ENCODE peak calls at places on chromosomes 3 and 15, in ten cellular contexts. R, V, S, O, A, W, K, Y, J and T are unnamed samples.
A peak's percentile ranks its signal among the peaks of the same experiment; 100 is the strongest.

GRCh38 chr15:52184721-52185120 is 6.5 kb downstream of the GNB5 start:
- DNase-seq in R (no peak), V (no peak), S (no peak), O (no peak), A (no peak), W (peak; percentile 48), K (no peak), Y (no peak), J (no peak), T (no peak)

GRCh38 chr3:150699068-150699635 is 4.6 kb downstream of the ERICH6 start:
- DNase-seq in R (peak; percentile 60), V (no peak), S (no peak), O (no peak), A (no peak), W (peak; percentile 41), K (no peak), Y (no peak), J (no peak), T (no peak)

GRCh38 chr3:45186871-45187270 is 39.2 kb downstream of the TMEM158 start:
- DNase-seq in R (no peak), V (no peak), S (no peak), O (no peak), A (no peak), W (no peak), K (no peak), Y (no peak), J (no peak), T (no peak)

GRCh38 chr15:101359365-101359947 is 64.4 kb upstream of the SNRPA1 start:
- DNase-seq in R (peak; percentile 42), V (no peak), S (no peak), O (peak; percentile 41), A (no peak), W (no peak), K (no peak), Y (no peak), J (no peak), T (no peak)

GRCh38 chr3:161660706-161661105 is 164.1 kb downstream of the OTOL1 start:
- DNase-seq in R (no peak), V (no peak), S (no peak), O (no peak), A (no peak), W (no peak), K (no peak), Y (no peak), J (no peak), T (no peak)

GRCh38 chr3:142958707-142959106 is 4.8 kb downstream of the PAQR9 start:
- DNase-seq in R (peak; percentile 75), V (no peak), S (no peak), O (no peak), A (peak; percentile 68), W (peak; percentile 74), K (peak; percentile 38), Y (no peak), J (peak; percentile 31), T (no peak)

GRCh38 chr15:64072812-64073211 is 20.8 kb downstream of the CIAO2A start:
- DNase-seq in R (no peak), V (no peak), S (no peak), O (no peak), A (no peak), W (no peak), K (no peak), Y (no peak), J (no peak), T (no peak)

GRCh38 chr15:91465696-91466095 is 365.6 kb downstream of the SV2B start:
- DNase-seq in R (no peak), V (no peak), S (no peak), O (no peak), A (no peak), W (no peak), K (no peak), Y (no peak), J (no peak), T (no peak)

GRCh38 chr15:88635343-88635742 is 3.5 kb upstream of the ISG20 start:
- DNase-seq in R (no peak), V (no peak), S (peak; percentile 73), O (no peak), A (peak; percentile 49), W (no peak), K (no peak), Y (no peak), J (no peak), T (no peak)

GRCh38 chr15:26098801-26099200 is 235.7 kb upstream of the ATP10A start:
- DNase-seq in R (no peak), V (no peak), S (no peak), O (no peak), A (no peak), W (no peak), K (no peak), Y (no peak), J (no peak), T (no peak)

GRCh38 chr3:52456169-52456799 is 880 bp downstream of the NISCH start:
- DNase-seq in R (no peak), V (peak; percentile 60), S (no peak), O (peak; percentile 44), A (peak; percentile 19), W (no peak), K (peak; percentile 9), Y (no peak), J (no peak), T (no peak)